ENCODE peak calls at places on chromosomes 12 and 14, in five cellular contexts. One of them, this sample, is unnamed.

GRCh38 chr14:74204481-74204880 is 34.8 kb upstream of the VSX2 start:
- DNase-seq in NCI-H345: no peak
- DNase-seq in stimulated activated CD4-positive, alpha-beta T cell treated with anti-CD3 and anti-CD28 coated beads, Interleukin-15, amount 100 ng/mL, for 1 hour: no peak
- DNase-seq in stomach: no peak
- DNase-seq in ovary: no peak
- DNase-seq in this sample: no peak

GRCh38 chr14:44369401-44370123 is 137.5 kb downstream of the FSCB start:
- DNase-seq in NCI-H345: peak; percentile 20
- DNase-seq in stomach: no peak
- DNase-seq in ovary: no peak
- DNase-seq in stimulated activated CD4-positive, alpha-beta T cell treated with anti-CD3 and anti-CD28 coated beads, Interleukin-15, amount 100 ng/mL, for 1 hour: no peak
- DNase-seq in this sample: no peak

GRCh38 chr12:4215862-4216541 is 57.6 kb upstream of the CCND2 start:
- DNase-seq in ovary: no peak
- DNase-seq in stimulated activated CD4-positive, alpha-beta T cell treated with anti-CD3 and anti-CD28 coated beads, Interleukin-15, amount 100 ng/mL, for 1 hour: no peak
- DNase-seq in NCI-H345: no peak
- DNase-seq in stomach: no peak
- DNase-seq in this sample: no peak

GRCh38 chr12:57771271-57771872 is 533 bp downstream of the METTL1 start:
- DNase-seq in ovary: peak; percentile 94
- DNase-seq in NCI-H345: peak; percentile 91
- DNase-seq in stimulated activated CD4-positive, alpha-beta T cell treated with anti-CD3 and anti-CD28 coated beads, Interleukin-15, amount 100 ng/mL, for 1 hour: peak; percentile 81
- DNase-seq in stomach: peak; percentile 81
- DNase-seq in this sample: peak; percentile 91

GRCh38 chr12:6056406-6057211 is 67.9 kb downstream of the VWF start:
- DNase-seq in stomach: no peak
- DNase-seq in ovary: no peak
- DNase-seq in stimulated activated CD4-positive, alpha-beta T cell treated with anti-CD3 and anti-CD28 coated beads, Interleukin-15, amount 100 ng/mL, for 1 hour: no peak
- DNase-seq in NCI-H345: peak; percentile 10
- DNase-seq in this sample: no peak

GRCh38 chr12:121274036-121274763 is 22.3 kb downstream of the CAMKK2 start:
- DNase-seq in stimulated activated CD4-positive, alpha-beta T cell treated with anti-CD3 and anti-CD28 coated beads, Interleukin-15, amount 100 ng/mL, for 1 hour: no peak
- DNase-seq in NCI-H345: no peak
- DNase-seq in stomach: no peak
- DNase-seq in ovary: no peak
- DNase-seq in this sample: no peak

GRCh38 chr14:50862171-50862570 is 9.7 kb upstream of the ABHD12B start:
- DNase-seq in NCI-H345: no peak
- DNase-seq in stimulated activated CD4-positive, alpha-beta T cell treated with anti-CD3 and anti-CD28 coated beads, Interleukin-15, amount 100 ng/mL, for 1 hour: no peak
- DNase-seq in ovary: no peak
- DNase-seq in stomach: no peak
- DNase-seq in this sample: no peak

GRCh38 chr14:60106341-60106740 is 14.6 kb downstream of the PCNX4 start:
- DNase-seq in stomach: no peak
- DNase-seq in NCI-H345: no peak
- DNase-seq in stimulated activated CD4-positive, alpha-beta T cell treated with anti-CD3 and anti-CD28 coated beads, Interleukin-15, amount 100 ng/mL, for 1 hour: no peak
- DNase-seq in ovary: no peak
- DNase-seq in this sample: no peak

GRCh38 chr12:90995041-90995440 is 9.7 kb downstream of the EPYC start:
- DNase-seq in stimulated activated CD4-positive, alpha-beta T cell treated with anti-CD3 and anti-CD28 coated beads, Interleukin-15, amount 100 ng/mL, for 1 hour: no peak
- DNase-seq in ovary: no peak
- DNase-seq in NCI-H345: no peak
- DNase-seq in stomach: no peak
- DNase-seq in this sample: no peak

GRCh38 chr12:58765653-58766554 is 154.4 kb downstream of the LRIG3 start:
- DNase-seq in ovary: no peak
- DNase-seq in stomach: no peak
- DNase-seq in NCI-H345: peak; percentile 86
- DNase-seq in stimulated activated CD4-positive, alpha-beta T cell treated with anti-CD3 and anti-CD28 coated beads, Interleukin-15, amount 100 ng/mL, for 1 hour: no peak
- DNase-seq in this sample: no peak